ENCODE peak calls at places on chromosomes 3 and 15, in five cellular contexts. D is right atrium auricular region, R is HAP-1, N is IMR-90, Y is right cardiac atrium. O is an unnamed sample. For H3K4me1 and H3K27me3, the result is how much of the 10 kb centered on the place peaks cover.

GRCh38 chr15:67520276-67520975 is 505 bp upstream of the C15orf61 start:
- DNase-seq in D (no peak), R (peak), N (peak), Y (no peak), O (no peak)

GRCh38 chr3:149576071-149576564 is 81.7 kb downstream of the WWTR1 start:
- DNase-seq in D (no peak), R (peak), N (peak), Y (no peak), O (peak)

GRCh38 chr15:64930019-64930652 is 18.4 kb downstream of the ANKDD1A start:
- DNase-seq in D (no peak), R (no peak), N (no peak), Y (no peak), O (no peak)

GRCh38 chr3:173939319-173939718 is 541.8 kb downstream of the NLGN1 start:
- DNase-seq in D (no peak), R (no peak), N (no peak), Y (no peak), O (no peak)

GRCh38 chr15:34119291-34119690 is 17.4 kb downstream of the PGBD4 start:
- DNase-seq in D (no peak), R (peak), N (no peak), Y (no peak), O (peak)

GRCh38 chr3:123610331-123610730 is 25.5 kb upstream of the HACD2 start:
- DNase-seq in D (no peak), R (no peak), N (no peak), Y (no peak), O (no peak)

GRCh38 chr3:56025316-56025715 is 443.0 kb downstream of the ERC2 start:
- DNase-seq in D (no peak), R (peak), N (no peak), Y (no peak), O (peak)

GRCh38 chr3:8438507-8439079 is 63.0 kb upstream of the LMCD1 start:
- DNase-seq in D (no peak), R (no peak), N (no peak), Y (no peak), O (no peak)

GRCh38 chr15:81095690-81096365 is 38.2 kb upstream of the CFAP161 start:
- DNase-seq in D (no peak), R (no peak), N (no peak), Y (no peak), O (no peak)

GRCh38 chr3:19399836-19400235 is 251.5 kb downstream of the KCNH8 start:
- DNase-seq in D (no peak), R (no peak), N (no peak), Y (no peak), O (no peak)

GRCh38 chr15:70094690-70095311 is 2.9 kb downstream of the TLE3 start:
- DNase-seq in D (no peak), R (no peak), N (no peak), Y (no peak), O (peak)
- H3K4me1 ChIP-seq in D (under half), R (under half), N (under half), Y (under half), O (under half)

GRCh38 chr15:63073497-63074172 is 31.1 kb downstream of the TPM1 start:
- DNase-seq in D (no peak), R (no peak), N (no peak), Y (no peak), O (no peak)

GRCh38 chr15:63076136-63077005 is 33.8 kb downstream of the TPM1 start:
- DNase-seq in D (no peak), R (peak), N (no peak), Y (no peak), O (no peak)

GRCh38 chr15:63077952-63078351 is 35.4 kb downstream of the TPM1 start:
- DNase-seq in D (no peak), R (no peak), N (no peak), Y (no peak), O (no peak)

GRCh38 chr15:63072809-63073277 is 30.3 kb downstream of the TPM1 start:
- DNase-seq in D (no peak), R (no peak), N (no peak), Y (no peak), O (no peak)

GRCh38 chr15:63075072-63075995 is 32.8 kb downstream of the TPM1 start:
- DNase-seq in D (no peak), R (no peak), N (peak), Y (no peak), O (no peak)
- H3K4me3 ChIP-seq in D (no peak), R (no peak), N (no peak), Y (no peak), O (no peak)

DNA sequence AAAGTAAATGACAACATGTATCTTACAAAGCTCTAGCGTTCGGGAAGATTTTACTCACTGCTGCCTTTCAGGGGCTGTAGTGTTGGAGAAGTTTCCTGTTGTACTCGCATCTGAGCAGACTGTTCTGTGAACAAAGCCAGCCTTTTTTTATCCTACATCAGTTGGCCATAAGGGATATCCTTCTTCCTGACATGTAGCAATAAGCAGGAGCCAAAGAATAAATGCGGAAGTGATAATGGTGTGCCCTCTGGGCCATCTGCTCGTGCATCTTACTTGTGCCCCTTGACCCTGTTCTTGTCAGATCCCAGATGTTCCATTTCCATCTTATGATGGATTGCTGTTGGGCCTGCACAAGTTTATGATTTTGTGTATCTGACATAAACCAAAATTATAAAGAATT is 631.1 kb downstream of the NSUN3 start:
- DNase-seq in D (no peak), R (no peak), N (no peak), Y (no peak), O (no peak)
- H3K27me3 ChIP-seq in D (under half), R (under half), N (under half), Y (under half), O (under half)

DNA sequence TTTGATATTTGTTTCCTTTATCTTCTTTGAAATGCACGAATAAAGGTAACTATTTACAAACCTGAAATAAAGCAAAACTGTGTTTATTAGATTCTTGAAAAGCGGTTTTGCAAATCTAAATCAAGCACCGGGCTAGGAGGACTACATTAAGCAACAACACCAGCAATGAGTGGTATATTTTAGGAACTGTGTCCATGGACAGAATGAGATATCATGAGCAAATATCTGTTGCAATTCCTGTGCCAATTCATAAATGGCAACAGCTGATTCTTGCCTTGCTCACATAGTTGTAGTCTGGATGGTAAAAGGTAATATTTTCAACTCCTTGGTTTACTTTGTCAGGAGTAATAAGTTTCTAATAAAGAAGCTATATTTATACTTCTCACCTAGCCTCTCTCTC is 403.3 kb downstream of the LPP start:
- DNase-seq in D (no peak), R (no peak), N (no peak), Y (no peak), O (no peak)
- H3K4me1 ChIP-seq in D (under half), R (under half), N (under half), Y (under half), O (under half)

GRCh38 chr15:71526061-71526460 is 284.3 kb upstream of the NR2E3 start:
- DNase-seq in D (no peak), R (no peak), N (peak), Y (no peak), O (no peak)
- H3K4me3 ChIP-seq in D (no peak), R (no peak), N (no peak), Y (no peak), O (no peak)

GRCh38 chr3:128996200-128996599 is 2.3 kb upstream of the CFAP92 start:
- DNase-seq in D (no peak), R (no peak), N (no peak), Y (no peak), O (no peak)
- H3K27me3 ChIP-seq in D (under half), R (under half), N (half or more), Y (under half), O (under half)